ENCODE peak calls at places on chromosomes 13 and 19, in five cellular contexts. G, V, Z, M and N are unnamed samples.

GRCh38 chr13:73991384-73991783 is 142.8 kb downstream of the KLF12 start:
- DNase-seq in G (no peak), V (no peak), Z (no peak), M (no peak), N (no peak)

GRCh38 chr19:13100031-13100588 is 2.5 kb downstream of the LYL1 start:
- DNase-seq in G (peak), V (no peak), Z (no peak), M (no peak), N (peak)

GRCh38 chr13:87089391-87089790 is 581.8 kb upstream of the SLITRK5 start:
- DNase-seq in G (no peak), V (no peak), Z (no peak), M (no peak), N (no peak)

GRCh38 chr13:105334211-105334610 is 1201.3 kb downstream of the EFNB2 start:
- DNase-seq in G (no peak), V (no peak), Z (no peak), M (no peak), N (no peak)

GRCh38 chr19:31378404-31378803 is 29.2 kb upstream of the TSHZ3 start:
- DNase-seq in G (no peak), V (peak), Z (no peak), M (no peak), N (no peak)

GRCh38 chr19:36420961-36421748 is 2.7 kb upstream of the ZFP82 start:
- DNase-seq in G (no peak), V (peak), Z (no peak), M (peak), N (no peak)

GRCh38 chr13:36344886-36345437 is 1.2 kb downstream of the SPART start:
- DNase-seq in G (no peak), V (no peak), Z (no peak), M (no peak), N (peak)

GRCh38 chr19:19436137-19436691 is 30.7 kb downstream of the GATAD2A start:
- DNase-seq in G (no peak), V (no peak), Z (no peak), M (no peak), N (no peak)

GRCh38 chr19:582497-583197 is 7.0 kb upstream of the HCN2 start:
- DNase-seq in G (no peak), V (no peak), Z (no peak), M (no peak), N (no peak)

GRCh38 chr19:45632468-45633196 is 6.6 kb downstream of the EML2 start:
- DNase-seq in G (peak), V (peak), Z (no peak), M (no peak), N (no peak)

GRCh38 chr19:35120492-35120891 is 4.9 kb downstream of the FXYD3 start:
- DNase-seq in G (no peak), V (no peak), Z (no peak), M (no peak), N (no peak)

GRCh38 chr13:33751151-33751550 is 66.8 kb upstream of the RFC3 start:
- DNase-seq in G (no peak), V (no peak), Z (no peak), M (no peak), N (no peak)

GRCh38 chr19:6739884-6740588 is 556 bp downstream of the TRIP10 start:
- DNase-seq in G (no peak), V (no peak), Z (no peak), M (no peak), N (no peak)

GRCh38 chr19:56333506-56333905 is 18.9 kb upstream of the ZSCAN5A start:
- DNase-seq in G (peak), V (no peak), Z (no peak), M (no peak), N (peak)

GRCh38 chr13:27666951-27667350 is 45.3 kb downstream of the POLR1D start:
- DNase-seq in G (no peak), V (no peak), Z (no peak), M (peak), N (no peak)